ENCODE peak calls at places on chromosomes 2 and 18, in five cellular contexts. One of them, this sample, is unnamed. For H3K4me1, the result is how much of the 10 kb centered on the place peaks cover.

GRCh38 chr2:137951606-137952005 is 12.7 kb upstream of the HNMT start:
- DNase-seq in naive thymus-derived CD4-positive, alpha-beta T cell: no peak
- DNase-seq in ovary: no peak
- DNase-seq in left ventricle myocardium inferior: no peak
- DNase-seq in effector memory CD4-positive, alpha-beta T cell: no peak
- DNase-seq in this sample: no peak

GRCh38 chr2:63858291-63858690 is 16.6 kb downstream of the UGP2 start:
- DNase-seq in naive thymus-derived CD4-positive, alpha-beta T cell: no peak
- DNase-seq in ovary: no peak
- DNase-seq in left ventricle myocardium inferior: no peak
- DNase-seq in effector memory CD4-positive, alpha-beta T cell: no peak
- DNase-seq in this sample: no peak

GRCh38 chr18:10412933-10413332 is 41.5 kb upstream of the APCDD1 start:
- DNase-seq in naive thymus-derived CD4-positive, alpha-beta T cell: no peak
- DNase-seq in ovary: no peak
- DNase-seq in left ventricle myocardium inferior: no peak
- DNase-seq in effector memory CD4-positive, alpha-beta T cell: no peak
- DNase-seq in this sample: peak

GRCh38 chr2:16207611-16208010 is 267.3 kb downstream of the MYCN start:
- DNase-seq in naive thymus-derived CD4-positive, alpha-beta T cell: no peak
- DNase-seq in ovary: no peak
- DNase-seq in left ventricle myocardium inferior: no peak
- DNase-seq in effector memory CD4-positive, alpha-beta T cell: no peak
- DNase-seq in this sample: no peak

GRCh38 chr2:8438476-8438875 is 243.4 kb upstream of the ID2 start:
- DNase-seq in naive thymus-derived CD4-positive, alpha-beta T cell: no peak
- DNase-seq in ovary: no peak
- DNase-seq in left ventricle myocardium inferior: no peak
- DNase-seq in effector memory CD4-positive, alpha-beta T cell: no peak
- DNase-seq in this sample: no peak

GRCh38 chr2:217010173-217010572 is 150.3 kb upstream of the TNP1 start:
- DNase-seq in naive thymus-derived CD4-positive, alpha-beta T cell: no peak
- DNase-seq in ovary: no peak
- DNase-seq in left ventricle myocardium inferior: no peak
- DNase-seq in effector memory CD4-positive, alpha-beta T cell: no peak
- DNase-seq in this sample: no peak

GRCh38 chr18:13540783-13541182 is 185.6 kb downstream of the FAM210A start:
- DNase-seq in naive thymus-derived CD4-positive, alpha-beta T cell: peak
- DNase-seq in ovary: no peak
- DNase-seq in left ventricle myocardium inferior: no peak
- DNase-seq in effector memory CD4-positive, alpha-beta T cell: no peak
- DNase-seq in this sample: no peak

GRCh38 chr2:58110765-58111164 is 64.2 kb downstream of the VRK2 start:
- DNase-seq in naive thymus-derived CD4-positive, alpha-beta T cell: no peak
- DNase-seq in ovary: no peak
- DNase-seq in left ventricle myocardium inferior: no peak
- DNase-seq in effector memory CD4-positive, alpha-beta T cell: no peak
- DNase-seq in this sample: no peak

GRCh38 chr2:217756375-217757107 is 246.3 kb downstream of the TNS1 start:
- DNase-seq in naive thymus-derived CD4-positive, alpha-beta T cell: peak
- DNase-seq in ovary: peak
- DNase-seq in left ventricle myocardium inferior: peak
- DNase-seq in effector memory CD4-positive, alpha-beta T cell: peak
- DNase-seq in this sample: peak

GRCh38 chr2:109694190-109694589 is 80.0 kb downstream of the SOWAHC start:
- DNase-seq in naive thymus-derived CD4-positive, alpha-beta T cell: no peak
- DNase-seq in ovary: no peak
- DNase-seq in left ventricle myocardium inferior: no peak
- DNase-seq in effector memory CD4-positive, alpha-beta T cell: no peak
- DNase-seq in this sample: peak

GRCh38 chr2:88092773-88093172 is 25.1 kb downstream of the SMYD1 start:
- DNase-seq in naive thymus-derived CD4-positive, alpha-beta T cell: no peak
- DNase-seq in ovary: no peak
- DNase-seq in left ventricle myocardium inferior: no peak
- DNase-seq in effector memory CD4-positive, alpha-beta T cell: no peak
- DNase-seq in this sample: no peak

GRCh38 chr18:41966943-41967342 is 11.9 kb downstream of the PIK3C3 start:
- DNase-seq in naive thymus-derived CD4-positive, alpha-beta T cell: no peak
- DNase-seq in ovary: peak
- DNase-seq in left ventricle myocardium inferior: no peak
- DNase-seq in effector memory CD4-positive, alpha-beta T cell: no peak
- DNase-seq in this sample: no peak

GRCh38 chr2:2696341-2697132 is 365.5 kb upstream of the MYT1L start:
- DNase-seq in naive thymus-derived CD4-positive, alpha-beta T cell: no peak
- DNase-seq in ovary: no peak
- DNase-seq in left ventricle myocardium inferior: no peak
- DNase-seq in effector memory CD4-positive, alpha-beta T cell: no peak
- DNase-seq in this sample: no peak

GRCh38 chr2:118134650-118135049 is 46.4 kb downstream of the INSIG2 start:
- DNase-seq in naive thymus-derived CD4-positive, alpha-beta T cell: no peak
- DNase-seq in ovary: no peak
- DNase-seq in left ventricle myocardium inferior: no peak
- DNase-seq in effector memory CD4-positive, alpha-beta T cell: no peak
- DNase-seq in this sample: no peak

GRCh38 chr2:156021326-156022040 is 311.0 kb downstream of the NR4A2 start:
- DNase-seq in naive thymus-derived CD4-positive, alpha-beta T cell: no peak
- DNase-seq in ovary: no peak
- DNase-seq in left ventricle myocardium inferior: no peak
- DNase-seq in effector memory CD4-positive, alpha-beta T cell: no peak
- DNase-seq in this sample: peak

GRCh38 chr2:197626965-197627629 is 48.3 kb downstream of the RFTN2 start:
- DNase-seq in naive thymus-derived CD4-positive, alpha-beta T cell: no peak
- DNase-seq in ovary: no peak
- DNase-seq in left ventricle myocardium inferior: no peak
- DNase-seq in effector memory CD4-positive, alpha-beta T cell: no peak
- DNase-seq in this sample: no peak

GRCh38 chr2:141331127-141331526 is 799.7 kb downstream of the LRP1B start:
- DNase-seq in naive thymus-derived CD4-positive, alpha-beta T cell: no peak
- DNase-seq in ovary: no peak
- DNase-seq in left ventricle myocardium inferior: no peak
- DNase-seq in effector memory CD4-positive, alpha-beta T cell: no peak
- DNase-seq in this sample: no peak

GRCh38 chr2:1591978-1592907 is 152.1 kb downstream of the PXDN start:
- DNase-seq in naive thymus-derived CD4-positive, alpha-beta T cell: no peak
- DNase-seq in ovary: peak
- DNase-seq in left ventricle myocardium inferior: peak
- DNase-seq in effector memory CD4-positive, alpha-beta T cell: no peak
- DNase-seq in this sample: peak

GRCh38 chr18:39742015-39742466 is 2176.4 kb upstream of the CELF4 start:
- DNase-seq in naive thymus-derived CD4-positive, alpha-beta T cell: no peak
- DNase-seq in ovary: no peak
- DNase-seq in left ventricle myocardium inferior: no peak
- DNase-seq in effector memory CD4-positive, alpha-beta T cell: no peak
- DNase-seq in this sample: no peak

GRCh38 chr18:9750606-9751304 is 42.7 kb downstream of the RAB31 start:
- DNase-seq in naive thymus-derived CD4-positive, alpha-beta T cell: no peak
- DNase-seq in ovary: no peak
- DNase-seq in left ventricle myocardium inferior: no peak
- DNase-seq in effector memory CD4-positive, alpha-beta T cell: no peak
- DNase-seq in this sample: no peak

GRCh38 chr2:226466589-226466988 is 333.0 kb downstream of the IRS1 start:
- DNase-seq in naive thymus-derived CD4-positive, alpha-beta T cell: no peak
- DNase-seq in ovary: no peak
- DNase-seq in left ventricle myocardium inferior: no peak
- DNase-seq in effector memory CD4-positive, alpha-beta T cell: no peak
- DNase-seq in this sample: no peak

GRCh38 chr2:57848723-57849122 is 197.9 kb upstream of the VRK2 start:
- DNase-seq in naive thymus-derived CD4-positive, alpha-beta T cell: no peak
- DNase-seq in ovary: no peak
- DNase-seq in left ventricle myocardium inferior: no peak
- DNase-seq in effector memory CD4-positive, alpha-beta T cell: no peak
- DNase-seq in this sample: no peak

GRCh38 chr2:216287251-216287650 is 85.0 kb downstream of the MARCHF4 start:
- DNase-seq in naive thymus-derived CD4-positive, alpha-beta T cell: no peak
- DNase-seq in ovary: no peak
- DNase-seq in left ventricle myocardium inferior: no peak
- DNase-seq in effector memory CD4-positive, alpha-beta T cell: no peak
- DNase-seq in this sample: peak

GRCh38 chr2:143475131-143475784 is 346.0 kb downstream of the ARHGAP15 start:
- DNase-seq in naive thymus-derived CD4-positive, alpha-beta T cell: no peak
- DNase-seq in ovary: no peak
- DNase-seq in left ventricle myocardium inferior: peak
- DNase-seq in effector memory CD4-positive, alpha-beta T cell: no peak
- DNase-seq in this sample: no peak

DNA sequence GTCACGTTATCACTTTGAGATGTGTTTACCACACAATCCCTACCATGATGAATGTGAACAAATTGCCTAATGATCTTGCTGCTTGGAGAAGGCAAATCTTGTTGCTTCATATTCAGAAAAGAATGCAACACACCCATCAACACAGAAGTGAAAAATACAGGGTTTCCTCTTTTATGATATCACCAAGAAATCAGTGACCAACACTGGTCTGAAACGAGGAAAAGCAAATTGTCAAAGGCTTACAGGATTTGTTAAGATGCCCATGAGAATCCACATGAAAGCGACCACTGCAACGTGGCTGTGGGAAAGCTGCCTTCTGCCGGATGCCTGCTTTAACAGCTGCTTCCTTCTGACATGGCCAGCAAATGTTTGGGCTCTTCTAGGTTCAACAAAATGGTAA is 397.6 kb upstream of the LRATD1 start:
- DNase-seq in naive thymus-derived CD4-positive, alpha-beta T cell: no peak
- DNase-seq in ovary: peak
- DNase-seq in left ventricle myocardium inferior: no peak
- DNase-seq in effector memory CD4-positive, alpha-beta T cell: no peak
- DNase-seq in this sample: no peak
- H3K4me1 ChIP-seq in naive thymus-derived CD4-positive, alpha-beta T cell: under half
- H3K4me1 ChIP-seq in ovary: under half
- H3K4me1 ChIP-seq in left ventricle myocardium inferior: under half
- H3K4me1 ChIP-seq in effector memory CD4-positive, alpha-beta T cell: under half
- H3K4me1 ChIP-seq in this sample: under half

DNA sequence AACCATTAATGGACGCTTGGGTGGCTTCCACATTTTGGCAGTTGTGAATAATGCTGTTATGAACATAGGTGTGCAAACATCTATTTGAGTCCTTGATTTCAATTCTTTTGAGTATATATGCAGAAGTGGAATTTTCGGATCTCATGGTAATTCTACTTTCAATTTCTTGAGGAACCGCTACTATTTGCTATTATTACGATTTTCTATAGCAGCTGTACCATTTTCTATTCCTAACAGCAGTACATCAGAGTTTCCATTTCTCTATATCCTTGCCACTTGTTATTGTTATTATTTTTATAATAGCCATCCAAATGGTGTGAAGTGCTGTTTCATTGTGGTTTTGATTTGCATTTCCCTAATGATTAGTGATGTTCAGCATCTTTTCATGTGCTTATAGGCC is 69.5 kb downstream of the KIF5C start:
- DNase-seq in naive thymus-derived CD4-positive, alpha-beta T cell: no peak
- DNase-seq in ovary: no peak
- DNase-seq in left ventricle myocardium inferior: no peak
- DNase-seq in effector memory CD4-positive, alpha-beta T cell: no peak
- DNase-seq in this sample: no peak
- H3K4me1 ChIP-seq in naive thymus-derived CD4-positive, alpha-beta T cell: under half
- H3K4me1 ChIP-seq in ovary: under half
- H3K4me1 ChIP-seq in left ventricle myocardium inferior: under half
- H3K4me1 ChIP-seq in effector memory CD4-positive, alpha-beta T cell: under half
- H3K4me1 ChIP-seq in this sample: under half

DNA sequence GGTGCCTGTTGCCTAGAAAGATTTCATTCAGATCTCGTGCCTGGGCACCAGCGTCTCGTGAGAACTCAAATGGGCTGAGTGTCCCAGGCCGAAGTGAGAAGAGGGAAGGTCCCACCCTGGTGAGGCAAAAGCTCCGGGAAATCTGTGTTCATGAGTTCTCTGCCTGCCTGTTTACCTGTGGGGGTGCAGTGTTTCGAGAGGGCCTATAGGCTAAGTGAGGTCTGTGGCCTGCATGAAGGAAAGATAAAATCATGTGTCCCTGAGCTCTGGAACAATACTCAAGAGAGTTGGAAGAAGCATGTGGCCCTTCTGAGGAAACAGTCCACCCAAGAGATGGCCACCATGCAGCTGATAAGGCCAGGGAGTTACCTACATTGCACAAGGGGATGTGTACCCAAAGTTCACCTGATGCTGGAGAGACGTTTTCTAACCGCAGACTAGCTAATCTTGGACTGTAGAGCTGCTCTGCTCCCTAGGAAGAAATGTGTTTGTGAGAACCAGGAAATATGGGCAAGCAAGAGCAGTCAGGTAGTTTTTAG is 63.5 kb upstream of the ST3GAL5 start:
- DNase-seq in naive thymus-derived CD4-positive, alpha-beta T cell: no peak
- DNase-seq in ovary: no peak
- DNase-seq in left ventricle myocardium inferior: no peak
- DNase-seq in effector memory CD4-positive, alpha-beta T cell: no peak
- DNase-seq in this sample: no peak
- H3K4me1 ChIP-seq in naive thymus-derived CD4-positive, alpha-beta T cell: under half
- H3K4me1 ChIP-seq in ovary: under half
- H3K4me1 ChIP-seq in left ventricle myocardium inferior: under half
- H3K4me1 ChIP-seq in effector memory CD4-positive, alpha-beta T cell: under half
- H3K4me1 ChIP-seq in this sample: under half

GRCh38 chr2:85257359-85258193 is 70.2 kb downstream of the TGOLN2 start:
- DNase-seq in naive thymus-derived CD4-positive, alpha-beta T cell: no peak
- DNase-seq in ovary: no peak
- DNase-seq in left ventricle myocardium inferior: no peak
- DNase-seq in effector memory CD4-positive, alpha-beta T cell: no peak
- DNase-seq in this sample: no peak

GRCh38 chr2:85259101-85259590 is 68.6 kb downstream of the TGOLN2 start:
- DNase-seq in naive thymus-derived CD4-positive, alpha-beta T cell: no peak
- DNase-seq in ovary: no peak
- DNase-seq in left ventricle myocardium inferior: no peak
- DNase-seq in effector memory CD4-positive, alpha-beta T cell: no peak
- DNase-seq in this sample: no peak

GRCh38 chr2:85259865-85260264 is 67.9 kb downstream of the TGOLN2 start:
- DNase-seq in naive thymus-derived CD4-positive, alpha-beta T cell: no peak
- DNase-seq in ovary: no peak
- DNase-seq in left ventricle myocardium inferior: no peak
- DNase-seq in effector memory CD4-positive, alpha-beta T cell: no peak
- DNase-seq in this sample: no peak

GRCh38 chr2:85255813-85256581 is 71.8 kb downstream of the TGOLN2 start:
- DNase-seq in naive thymus-derived CD4-positive, alpha-beta T cell: no peak
- DNase-seq in ovary: peak
- DNase-seq in left ventricle myocardium inferior: no peak
- DNase-seq in effector memory CD4-positive, alpha-beta T cell: no peak
- DNase-seq in this sample: peak

GRCh38 chr2:85258194-85258605 is 69.6 kb downstream of the TGOLN2 start:
- DNase-seq in naive thymus-derived CD4-positive, alpha-beta T cell: no peak
- DNase-seq in ovary: no peak
- DNase-seq in left ventricle myocardium inferior: no peak
- DNase-seq in effector memory CD4-positive, alpha-beta T cell: no peak
- DNase-seq in this sample: no peak
- H3K4me1 ChIP-seq in naive thymus-derived CD4-positive, alpha-beta T cell: under half
- H3K4me1 ChIP-seq in ovary: under half
- H3K4me1 ChIP-seq in left ventricle myocardium inferior: half or more
- H3K4me1 ChIP-seq in effector memory CD4-positive, alpha-beta T cell: under half
- H3K4me1 ChIP-seq in this sample: under half

This sample was measured in prostate gland.